ENCODE peak calls at places on chromosomes 4 and X, in eight cellular contexts. L is A549, K is H1, C is GM12878, F is IMR-90, B is K562, X is HepG2, M is SK-N-SH. H is an unnamed sample.

GRCh38 chr4:87530868-87531267 is 1.7 kb upstream of the SPARCL1 start:
- DNase-seq in L (no peak), K (no peak), C (no peak), F (peak), B (no peak), X (no peak), M (no peak), H (no peak)

GRCh38 chrX:48589482-48590162 is 7.7 kb upstream of the WDR13 start:
- DNase-seq in L (no peak), K (no peak), C (no peak), F (no peak), B (no peak), X (no peak), M (no peak), H (no peak)

GRCh38 chrX:153818571-153819397 is 11.6 kb downstream of the PDZD4 start:
- DNase-seq in L (no peak), K (peak), C (no peak), F (no peak), B (peak), X (no peak), M (peak), H (no peak)

GRCh38 chr4:167119392-167119791 is 114.9 kb downstream of the SPOCK3 start:
- DNase-seq in L (no peak), K (no peak), C (no peak), F (no peak), B (no peak), X (no peak), M (no peak), H (no peak)

GRCh38 chr4:4762909-4763814 is 96.3 kb upstream of the MSX1 start:
- DNase-seq in L (peak), K (peak), C (peak), F (peak), B (no peak), X (no peak), M (peak), H (peak)

GRCh38 chr4:105350859-105351494 is 122.9 kb downstream of the PPA2 start:
- DNase-seq in L (no peak), K (no peak), C (no peak), F (peak), B (no peak), X (no peak), M (no peak), H (no peak)

GRCh38 chr4:149296503-149296902 is 519.1 kb downstream of the IQCM start:
- DNase-seq in L (no peak), K (no peak), C (no peak), F (no peak), B (no peak), X (no peak), M (no peak), H (no peak)

GRCh38 chr4:181860668-181861067 is 382.5 kb upstream of the TENM3 start:
- DNase-seq in L (no peak), K (no peak), C (no peak), F (peak), B (no peak), X (no peak), M (no peak), H (no peak)

GRCh38 chr4:125891597-125892258 is 577.0 kb downstream of the FAT4 start:
- DNase-seq in L (no peak), K (no peak), C (no peak), F (peak), B (no peak), X (no peak), M (no peak), H (no peak)

GRCh38 chr4:62053974-62054373 is 853.8 kb downstream of the ADGRL3 start:
- DNase-seq in L (no peak), K (no peak), C (no peak), F (no peak), B (no peak), X (no peak), M (no peak), H (no peak)

GRCh38 chr4:131366724-131367123 is 1782.4 kb upstream of the PCDH10 start:
- DNase-seq in L (no peak), K (no peak), C (no peak), F (no peak), B (no peak), X (no peak), M (no peak), H (no peak)
- H3K4me3 ChIP-seq in L (no peak), K (no peak), C (no peak), F (no peak), B (no peak), X (no peak), M (no peak), H (no peak)

DNA sequence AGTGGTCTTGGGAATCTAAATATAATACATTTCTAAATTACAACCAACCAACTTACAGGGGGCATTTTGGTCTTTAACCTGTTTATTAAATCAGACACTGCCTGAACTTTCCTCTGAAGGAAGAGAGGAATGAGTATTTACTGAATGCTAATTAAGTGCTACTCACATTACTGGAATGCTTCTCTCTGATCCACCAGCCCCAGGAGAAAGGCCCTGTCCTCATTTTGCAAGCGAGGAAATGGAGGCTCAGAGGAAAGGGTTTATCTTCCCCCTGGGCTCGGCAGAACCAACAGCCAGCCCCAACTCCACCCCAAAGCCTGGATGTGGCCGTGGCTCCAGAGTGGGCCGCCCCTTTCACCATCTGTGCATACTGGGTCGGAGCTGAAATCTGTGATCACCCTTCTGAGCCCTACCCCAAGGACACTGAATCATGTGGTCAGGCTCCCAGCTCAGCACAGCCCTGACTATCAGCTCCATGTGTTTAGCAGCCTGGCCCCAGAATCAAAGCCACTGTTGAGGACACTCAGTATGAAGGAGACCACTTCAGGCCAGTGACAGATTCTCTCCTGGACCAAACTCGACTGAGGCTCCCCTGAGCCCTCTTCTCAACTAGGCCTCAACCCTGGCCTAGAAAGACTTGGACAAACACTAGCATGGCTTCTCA is 56.7 kb upstream of the ENPP6 start:
- DNase-seq in L (no peak), K (no peak), C (no peak), F (no peak), B (no peak), X (no peak), M (no peak), H (no peak)
- TF ChIP-seq RAD21 in L (no peak), K (no peak), C (no peak), F (no peak), B (no peak), X (no peak), M (no peak), H (no peak)

GRCh38 chr4:55123791-55124190 is 1.6 kb downstream of the KDR start:
- DNase-seq in L (no peak), K (no peak), C (no peak), F (no peak), B (no peak), X (no peak), M (no peak), H (no peak)
- H3K4me3 ChIP-seq in L (no peak), K (peak), C (no peak), F (no peak), B (no peak), X (no peak), M (no peak), H (no peak)

DNA sequence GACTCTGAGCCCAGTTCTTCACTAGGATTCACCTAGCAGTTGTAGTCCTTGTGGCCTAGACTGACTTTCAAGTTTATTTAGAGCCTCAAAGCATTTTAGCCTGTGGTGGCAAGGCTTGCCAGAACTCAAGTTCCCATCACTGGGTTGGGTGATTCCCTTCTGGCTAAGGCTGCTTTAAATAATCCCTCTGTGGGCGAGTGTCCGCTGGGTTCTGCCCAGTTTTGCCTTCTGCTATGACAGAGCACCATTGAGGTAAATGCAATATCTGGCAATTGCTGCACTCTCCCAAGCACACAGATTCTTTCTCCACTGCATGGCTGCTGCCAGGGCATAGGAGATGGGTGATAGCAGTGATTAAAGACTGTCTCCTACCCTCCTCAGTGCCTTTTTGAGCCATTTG is 90.8 kb upstream of the RLIM start:
- DNase-seq in L (no peak), K (no peak), C (no peak), F (no peak), B (no peak), X (no peak), M (no peak), H (no peak)
- TF ChIP-seq RAD21 in L (no peak), K (no peak), C (no peak), F (no peak), B (no peak), X (no peak), M (no peak), H (no peak)

GRCh38 chr4:163161536-163162205 is 5.0 kb downstream of the NAF1 start:
- DNase-seq in L (no peak), K (no peak), C (no peak), F (peak), B (no peak), X (peak), M (no peak), H (no peak)
- H3K4me3 ChIP-seq in L (no peak), K (no peak), C (no peak), F (peak), B (no peak), X (no peak), M (no peak), H (no peak)

DNA sequence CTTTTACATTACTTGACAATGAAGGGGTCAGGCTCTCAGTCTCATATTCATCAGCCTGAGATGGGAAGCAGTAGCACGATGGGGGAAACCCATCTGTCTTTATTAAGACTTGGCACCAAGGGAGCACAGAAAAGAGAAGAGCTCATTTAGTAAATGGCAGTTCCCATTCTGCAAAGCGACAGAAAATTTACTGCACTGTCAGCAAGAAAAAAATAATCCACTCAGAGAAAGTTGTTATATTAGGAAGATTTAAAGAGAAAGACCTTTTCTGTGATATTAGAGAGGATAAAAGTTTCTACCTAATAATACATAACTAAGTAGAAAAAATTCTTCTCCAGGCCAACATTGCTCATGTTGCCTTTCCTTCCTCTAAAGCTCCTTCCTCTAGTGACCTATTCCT is 7.9 kb upstream of the SERTM2 start:
- DNase-seq in L (no peak), K (no peak), C (no peak), F (no peak), B (no peak), X (no peak), M (no peak), H (no peak)
- TF ChIP-seq RAD21 in L (no peak), K (no peak), C (no peak), F (no peak), B (no peak), X (no peak), M (no peak), H (no peak)

DNA sequence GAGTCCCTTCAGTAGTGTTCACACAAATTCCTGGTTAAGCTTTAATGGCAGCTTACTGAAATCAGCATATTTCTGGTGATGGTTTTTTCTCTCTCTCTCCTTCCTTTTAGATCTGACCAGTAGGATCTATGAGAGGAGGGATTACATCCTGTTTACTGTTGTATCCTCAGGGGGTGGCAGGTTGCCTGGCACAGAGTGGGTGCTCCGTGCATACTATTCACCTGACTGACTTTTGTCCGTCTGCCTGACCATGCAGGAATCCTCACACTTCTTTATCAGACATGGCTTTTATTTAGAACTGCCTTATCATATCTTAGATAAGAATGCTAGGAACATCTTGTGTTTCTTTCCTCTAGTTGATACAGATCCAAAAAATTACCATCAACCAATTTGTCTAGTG is 29.6 kb downstream of the MCUB start:
- DNase-seq in L (no peak), K (no peak), C (no peak), F (peak), B (no peak), X (no peak), M (no peak), H (no peak)
- H3K4me3 ChIP-seq in L (no peak), K (no peak), C (no peak), F (no peak), B (no peak), X (no peak), M (no peak), H (no peak)

DNA sequence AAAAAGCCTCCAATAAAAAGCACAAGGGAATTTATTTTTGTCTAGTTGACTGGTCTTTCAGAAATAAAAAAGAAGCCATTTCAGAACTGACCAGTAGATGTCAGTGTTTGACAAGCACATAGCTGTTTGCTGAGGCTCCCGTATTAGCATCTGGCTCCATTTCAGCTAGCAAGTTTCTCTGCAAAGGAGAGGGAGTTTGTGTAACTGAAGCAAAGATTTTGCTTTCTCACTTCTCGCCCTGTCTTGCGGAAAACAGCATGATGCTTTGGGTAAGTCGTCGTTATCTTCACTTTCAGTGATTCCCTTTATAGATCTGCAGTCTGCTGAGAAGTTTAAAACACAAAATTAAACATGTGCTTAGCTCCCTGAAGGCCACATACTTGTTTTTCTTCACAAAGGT is 85.5 kb downstream of the CT47B1 start:
- DNase-seq in L (peak), K (no peak), C (peak), F (peak), B (peak), X (peak), M (peak), H (peak)
- TF ChIP-seq RAD21 in L (peak), K (peak), C (peak), F (peak), B (peak), X (peak), M (peak), H (peak)

H was measured in HCT116.